ENCODE peak calls at places on chromosome 15, in seven cellular contexts. V is dorsolateral prefrontal cortex, L is GM10248, U is pancreas, J is lower lobe of right lung, C is RWPE1, G is retinal pigment epithelial cell. W is an unnamed sample.
A peak's percentile ranks its signal among the peaks of the same experiment; 100 is the strongest.

GRCh38 chr15:48394172-48394571 is 62.9 kb downstream of the DUT start:
- DNase-seq in V (no peak), L (no peak), U (no peak), J (no peak), C (no peak), G (no peak), W (no peak)

GRCh38 chr15:62887113-62887570 is 155.4 kb upstream of the TPM1 start:
- DNase-seq in V (no peak), L (no peak), U (no peak), J (no peak), C (no peak), G (no peak), W (no peak)

GRCh38 chr15:49832421-49832980 is 211.7 kb downstream of the DTWD1 start:
- DNase-seq in V (no peak), L (no peak), U (peak; percentile 68), J (no peak), C (no peak), G (no peak), W (no peak)

GRCh38 chr15:29690765-29691475 is 131.3 kb downstream of the TJP1 start:
- DNase-seq in V (no peak), L (no peak), U (no peak), J (no peak), C (no peak), G (no peak), W (no peak)

GRCh38 chr15:92435145-92435544 is 41.5 kb downstream of the ST8SIA2 start:
- DNase-seq in V (no peak), L (no peak), U (no peak), J (no peak), C (no peak), G (no peak), W (no peak)

GRCh38 chr15:69160976-69161877 is 792 bp downstream of the GLCE start:
- DNase-seq in V (peak; percentile 69), L (peak; percentile 31), U (peak; percentile 36), J (peak; percentile 53), C (peak; percentile 39), G (no peak), W (no peak)

GRCh38 chr15:66845266-66845785 is 143.3 kb downstream of the SMAD6 start:
- DNase-seq in V (no peak), L (no peak), U (no peak), J (peak; percentile 22), C (no peak), G (no peak), W (no peak)

GRCh38 chr15:81071130-81071529 is 62.9 kb upstream of the CFAP161 start:
- DNase-seq in V (no peak), L (no peak), U (no peak), J (no peak), C (no peak), G (no peak), W (no peak)

GRCh38 chr15:66901336-66902100 is 163.9 kb upstream of the SMAD3 start:
- DNase-seq in V (no peak), L (no peak), U (no peak), J (no peak), C (no peak), G (no peak), W (no peak)

GRCh38 chr15:51759557-51760070 is 8.2 kb downstream of the TMOD2 start:
- DNase-seq in V (no peak), L (no peak), U (peak; percentile 12), J (peak; percentile 62), C (no peak), G (peak; percentile 66), W (no peak)

GRCh38 chr15:91520848-91521247 is 332.7 kb upstream of the SLCO3A1 start:
- DNase-seq in V (no peak), L (no peak), U (no peak), J (no peak), C (no peak), G (no peak), W (no peak)

GRCh38 chr15:84658080-84658787 is at the start of gene NMB:
- DNase-seq in V (peak; percentile 63), L (peak; percentile 85), U (peak; percentile 87), J (peak; percentile 89), C (peak; percentile 85), G (peak; percentile 50), W (peak; percentile 95)

GRCh38 chr15:43105077-43105769 is 615 bp downstream of the UBR1 start:
- DNase-seq in V (no peak), L (peak; percentile 19), U (peak; percentile 65), J (no peak), C (peak; percentile 40), G (no peak), W (no peak)

GRCh38 chr15:99426431-99427105 is 139.2 kb upstream of the MEF2A start:
- DNase-seq in V (no peak), L (no peak), U (no peak), J (no peak), C (no peak), G (no peak), W (no peak)

GRCh38 chr15:25690673-25691543 is 172.2 kb downstream of the ATP10A start:
- DNase-seq in V (no peak), L (no peak), U (no peak), J (no peak), C (peak; percentile 15), G (peak; percentile 39), W (no peak)

GRCh38 chr15:98865397-98866339 is 141.9 kb downstream of the PGPEP1L start:
- DNase-seq in V (no peak), L (peak; percentile 44), U (peak; percentile 77), J (peak; percentile 86), C (peak; percentile 76), G (no peak), W (no peak)

GRCh38 chr15:72796515-72797337 is 13.2 kb upstream of the ADPGK start:
- DNase-seq in V (no peak), L (peak; percentile 76), U (peak; percentile 49), J (peak; percentile 78), C (peak; percentile 46), G (no peak), W (peak; percentile 52)

GRCh38 chr15:85333132-85333831 is 47.1 kb upstream of the AKAP13 start:
- DNase-seq in V (no peak), L (no peak), U (no peak), J (no peak), C (no peak), G (no peak), W (no peak)

GRCh38 chr15:78960308-78960707 is 15.5 kb upstream of the CTSH start:
- DNase-seq in V (no peak), L (no peak), U (no peak), J (no peak), C (no peak), G (no peak), W (no peak)

GRCh38 chr15:25512957-25513356 is 74.1 kb upstream of the UBE3A start:
- DNase-seq in V (no peak), L (no peak), U (no peak), J (no peak), C (no peak), G (no peak), W (no peak)

GRCh38 chr15:19984101-19984500 is 557.5 kb downstream of the GOLGA6L6 start:
- DNase-seq in V (no peak), L (no peak), U (no peak), J (no peak), C (no peak), G (no peak), W (no peak)

GRCh38 chr15:19992428-19992827 is 549.2 kb downstream of the GOLGA6L6 start:
- DNase-seq in V (no peak), L (no peak), U (no peak), J (no peak), C (no peak), G (no peak), W (no peak)

DNA sequence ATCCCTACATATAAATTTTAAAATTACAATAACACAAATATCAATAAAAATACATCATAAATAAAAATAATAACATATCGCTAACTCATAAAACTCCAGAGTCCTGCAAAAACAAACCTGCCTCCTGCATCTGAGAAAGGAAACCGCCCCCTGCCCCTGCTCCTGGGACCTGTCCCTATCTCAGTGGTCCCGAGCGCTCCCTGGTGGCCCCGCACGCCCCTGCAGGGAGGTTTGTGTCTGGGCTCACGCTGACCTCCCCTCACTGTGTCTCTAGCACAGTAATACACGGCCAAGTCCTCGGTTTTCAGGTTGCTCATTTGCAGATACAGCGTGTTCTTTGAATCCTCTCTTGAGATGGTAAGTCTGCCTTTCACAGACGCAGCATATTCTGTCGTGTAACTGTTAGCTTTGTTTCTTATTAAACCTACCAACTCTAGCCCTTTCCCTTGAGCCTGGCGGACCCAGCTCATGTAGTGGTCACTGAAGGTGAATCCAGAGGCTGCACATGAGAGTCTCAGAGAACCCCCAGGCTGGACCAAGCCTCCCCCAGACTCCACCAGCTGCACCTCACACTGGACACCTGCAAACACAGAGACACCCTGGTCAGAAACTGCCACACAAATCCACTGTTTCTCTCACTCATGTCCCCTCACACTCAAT is 554.1 kb downstream of the GOLGA6L6 start:
- DNase-seq in V (no peak), L (no peak), U (no peak), J (no peak), C (no peak), G (no peak), W (no peak)
- TF ChIP-seq CTCF in V (no peak), L (no peak), U (no peak), J (no peak), C (peak; percentile 35), G (peak; percentile 2), W (no peak)

DNA sequence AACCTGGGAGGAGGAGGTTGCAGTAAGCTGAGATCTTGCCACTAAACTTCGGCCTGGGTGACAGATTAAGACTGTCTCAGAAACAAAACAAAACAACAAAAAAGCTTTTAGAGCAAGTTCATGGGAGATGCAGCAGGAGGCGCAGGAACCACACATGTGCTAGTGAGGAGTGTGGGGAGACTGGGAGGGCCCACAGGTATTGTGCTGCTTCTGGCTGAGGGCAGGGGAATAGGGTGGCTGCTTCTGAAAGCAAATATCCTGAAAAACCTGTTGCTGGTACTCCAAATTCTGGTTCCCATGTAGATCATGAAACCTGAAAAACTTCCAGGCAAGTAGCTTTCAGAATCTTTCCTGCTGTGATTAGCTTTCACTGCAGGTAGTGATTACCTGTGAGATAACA is 22.1 kb downstream of the TYRO3 start:
- DNase-seq in V (no peak), L (no peak), U (no peak), J (no peak), C (no peak), G (no peak), W (no peak)
- TF ChIP-seq CTCF in V (no peak), L (peak; percentile 13), U (no peak), J (peak; percentile 14), C (peak; percentile 16), G (peak; percentile 25), W (no peak)

GRCh38 chr15:40451497-40452158 is 10.9 kb downstream of the BAHD1 start:
- DNase-seq in V (no peak), L (no peak), U (no peak), J (no peak), C (no peak), G (no peak), W (no peak)
- TF ChIP-seq CTCF in V (no peak), L (no peak), U (no peak), J (no peak), C (no peak), G (no peak), W (no peak)

DNA sequence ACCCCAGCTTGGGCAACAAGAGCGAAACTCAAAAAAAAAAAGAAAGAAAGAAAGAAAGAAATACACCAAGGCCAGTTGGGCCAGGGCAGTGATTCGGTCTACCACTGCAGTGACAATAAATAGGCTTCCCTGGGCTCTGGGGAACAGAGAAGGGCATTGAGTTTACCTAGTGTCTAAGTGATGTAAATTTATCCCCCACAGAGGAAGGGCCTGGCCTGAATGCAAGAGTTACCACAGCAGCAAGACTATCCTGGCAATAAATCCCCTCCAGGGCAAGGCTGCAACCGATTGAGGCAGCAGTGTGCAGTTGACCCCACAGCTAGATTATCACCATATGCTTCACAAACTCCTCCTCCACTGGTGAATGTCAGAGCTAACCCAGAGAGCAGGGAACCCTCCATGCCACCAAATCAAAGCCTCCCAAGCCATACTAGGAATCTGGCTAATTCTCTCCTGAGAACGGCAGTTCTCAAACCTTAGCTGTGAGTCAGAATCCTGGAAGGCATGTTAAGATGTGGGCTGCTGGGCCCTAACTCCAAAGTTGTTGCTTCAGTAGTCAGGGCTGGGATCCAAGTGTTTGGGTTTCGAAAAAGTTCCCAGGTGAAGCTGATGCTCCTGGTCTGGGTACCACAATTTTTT is 64.3 kb upstream of the GATM start:
- DNase-seq in V (no peak), L (no peak), U (no peak), J (no peak), C (no peak), G (peak; percentile 71), W (no peak)
- TF ChIP-seq CTCF in V (no peak), L (no peak), U (no peak), J (no peak), C (no peak), G (no peak), W (no peak)